ENCODE peak calls at places on chromosomes 4 and X, in eight cellular contexts. D, N, I, V, U, L, P and T are unnamed samples.

GRCh38 chrX:40720386-40720785 is 15.0 kb downstream of the MED14 start:
- DNase-seq in D (no peak), N (no peak), I (no peak), V (peak), U (no peak), L (no peak), P (no peak), T (no peak)

GRCh38 chr4:84470204-84470785 is 28.8 kb downstream of the NKX6-1 start:
- DNase-seq in D (no peak), N (no peak), I (no peak), V (no peak), U (no peak), L (peak), P (peak), T (no peak)

GRCh38 chr4:52600275-52600674 is 58.8 kb downstream of the USP46 start:
- DNase-seq in D (no peak), N (no peak), I (no peak), V (no peak), U (no peak), L (no peak), P (no peak), T (no peak)

GRCh38 chr4:107283587-107284559 is 247.8 kb upstream of the DKK2 start:
- DNase-seq in D (no peak), N (no peak), I (peak), V (peak), U (no peak), L (no peak), P (peak), T (peak)

GRCh38 chrX:132612990-132613564 is 124.2 kb upstream of the MBNL3 start:
- DNase-seq in D (peak), N (no peak), I (peak), V (peak), U (peak), L (peak), P (peak), T (peak)

GRCh38 chr4:8469550-8469949 is 29.0 kb downstream of the TRMT44 start:
- DNase-seq in D (no peak), N (no peak), I (no peak), V (no peak), U (no peak), L (no peak), P (no peak), T (no peak)

GRCh38 chrX:119871599-119872395 is at the start of the genes NDUFA1 and RNF113A:
- DNase-seq in D (peak), N (peak), I (peak), V (peak), U (peak), L (peak), P (peak), T (peak)

GRCh38 chrX:113274345-113274744 is 433.7 kb upstream of the AMOT start:
- DNase-seq in D (no peak), N (no peak), I (no peak), V (no peak), U (no peak), L (no peak), P (no peak), T (no peak)

GRCh38 chr4:186472948-186473347 is 82.4 kb downstream of the MTNR1A start:
- DNase-seq in D (no peak), N (no peak), I (peak), V (peak), U (no peak), L (peak), P (peak), T (peak)

GRCh38 chrX:72142094-72142843 is 10.6 kb upstream of the RTL5 start:
- DNase-seq in D (no peak), N (no peak), I (no peak), V (peak), U (no peak), L (no peak), P (no peak), T (no peak)

GRCh38 chrX:1451676-1452496 is 823 bp downstream of the ASMTL start:
- DNase-seq in D (peak), N (no peak), I (no peak), V (no peak), U (peak), L (no peak), P (no peak), T (no peak)

GRCh38 chr4:8255698-8256441 is 13.7 kb upstream of the HTRA3 start:
- DNase-seq in D (no peak), N (no peak), I (peak), V (no peak), U (no peak), L (no peak), P (peak), T (no peak)

GRCh38 chrX:13837290-13837745 is 20.4 kb upstream of the GPM6B start:
- DNase-seq in D (no peak), N (no peak), I (no peak), V (no peak), U (no peak), L (no peak), P (no peak), T (no peak)

GRCh38 chrX:22147214-22147613 is 115.1 kb downstream of the PHEX start:
- DNase-seq in D (no peak), N (no peak), I (peak), V (no peak), U (no peak), L (no peak), P (no peak), T (no peak)

GRCh38 chr4:138307319-138307718 is 65.2 kb upstream of the SLC7A11 start:
- DNase-seq in D (no peak), N (no peak), I (no peak), V (no peak), U (no peak), L (no peak), P (no peak), T (no peak)

GRCh38 chr4:103156107-103156506 is 42.0 kb downstream of the CENPE start:
- DNase-seq in D (no peak), N (no peak), I (no peak), V (no peak), U (no peak), L (no peak), P (no peak), T (no peak)

GRCh38 chr4:159765402-159765801 is 662.5 kb downstream of the RAPGEF2 start:
- DNase-seq in D (no peak), N (no peak), I (no peak), V (no peak), U (no peak), L (no peak), P (no peak), T (peak)

GRCh38 chr4:166198516-166198915 is 325.5 kb downstream of the TLL1 start:
- DNase-seq in D (no peak), N (no peak), I (no peak), V (no peak), U (no peak), L (no peak), P (no peak), T (no peak)

GRCh38 chr4:53956053-53956452 is 108.4 kb downstream of the CHIC2 start:
- DNase-seq in D (no peak), N (no peak), I (no peak), V (no peak), U (no peak), L (no peak), P (no peak), T (no peak)

GRCh38 chrX:2766921-2767320 is 15.1 kb downstream of the XG start:
- DNase-seq in D (no peak), N (no peak), I (no peak), V (no peak), U (no peak), L (no peak), P (no peak), T (no peak)

GRCh38 chr4:66572949-66573348 is 902.7 kb upstream of the EPHA5 start:
- DNase-seq in D (no peak), N (no peak), I (peak), V (no peak), U (no peak), L (no peak), P (peak), T (peak)

GRCh38 chrX:155434906-155435743 is 23.3 kb downstream of the F8A3 start:
- DNase-seq in D (no peak), N (no peak), I (peak), V (no peak), U (no peak), L (no peak), P (no peak), T (no peak)

GRCh38 chr4:159342374-159342773 is 239.5 kb downstream of the RAPGEF2 start:
- DNase-seq in D (no peak), N (no peak), I (no peak), V (no peak), U (no peak), L (no peak), P (no peak), T (no peak)

GRCh38 chr4:53307819-53308773 is 57.8 kb downstream of the SCFD2 start:
- DNase-seq in D (no peak), N (no peak), I (peak), V (no peak), U (no peak), L (no peak), P (no peak), T (no peak)

GRCh38 chrX:106894978-106895452 is 8.1 kb downstream of the RIPPLY1 start:
- DNase-seq in D (no peak), N (no peak), I (peak), V (peak), U (no peak), L (no peak), P (peak), T (peak)

GRCh38 chr4:3402409-3403103 is 39.2 kb upstream of the HGFAC start:
- DNase-seq in D (no peak), N (no peak), I (peak), V (no peak), U (no peak), L (no peak), P (no peak), T (no peak)

GRCh38 chrX:24215282-24215681 is 65.8 kb downstream of the ZFX start:
- DNase-seq in D (no peak), N (no peak), I (peak), V (no peak), U (no peak), L (no peak), P (no peak), T (no peak)

GRCh38 chr4:120750152-120750525 is 172.4 kb downstream of the PRDM5 start:
- DNase-seq in D (no peak), N (no peak), I (no peak), V (no peak), U (no peak), L (peak), P (no peak), T (no peak)

GRCh38 chrX:45806410-45807121 is 605.9 kb upstream of the DIPK2B start:
- DNase-seq in D (no peak), N (no peak), I (peak), V (peak), U (peak), L (no peak), P (peak), T (peak)

GRCh38 chr4:175421506-175421905 is 390.6 kb downstream of the GPM6A start:
- DNase-seq in D (no peak), N (peak), I (peak), V (peak), U (no peak), L (no peak), P (peak), T (no peak)

GRCh38 chr4:87555751-87556619 is 26.8 kb upstream of the SPARCL1 start:
- DNase-seq in D (no peak), N (no peak), I (peak), V (no peak), U (no peak), L (no peak), P (peak), T (peak)

GRCh38 chrX:49754238-49754857 is 58.6 kb upstream of the PAGE1 start:
- DNase-seq in D (peak), N (no peak), I (peak), V (peak), U (no peak), L (peak), P (peak), T (peak)

GRCh38 chr4:118829107-118829506 is 6.8 kb downstream of the SEC24D start:
- DNase-seq in D (no peak), N (no peak), I (no peak), V (no peak), U (no peak), L (no peak), P (no peak), T (no peak)

GRCh38 chr4:77931452-77932135 is 69.0 kb downstream of the MRPL1 start:
- DNase-seq in D (no peak), N (no peak), I (peak), V (no peak), U (no peak), L (no peak), P (no peak), T (peak)

DNA sequence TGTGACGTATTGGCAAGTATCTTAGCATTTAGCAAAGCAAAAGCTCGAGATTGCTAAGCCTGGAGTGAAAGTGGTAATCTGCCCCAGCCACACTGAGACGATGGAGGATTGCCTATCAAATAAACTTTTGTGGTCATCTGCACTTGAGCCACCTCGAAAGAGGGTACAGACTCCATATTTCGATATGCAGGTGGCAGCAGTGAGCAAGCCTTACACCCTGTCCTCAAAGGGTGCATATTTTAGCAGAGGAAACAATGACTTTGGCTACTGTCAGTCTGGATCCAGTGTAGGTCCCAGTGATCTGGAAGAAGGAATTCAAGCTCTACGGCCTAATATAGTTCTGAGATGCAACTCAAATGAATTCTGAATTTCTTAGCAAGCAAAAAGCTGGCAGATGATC is 153.9 kb downstream of the ATG4A start:
- DNase-seq in D (no peak), N (no peak), I (no peak), V (no peak), U (no peak), L (no peak), P (peak), T (no peak)
- TF ChIP-seq CTCF in D (no peak), N (peak), I (no peak), V (no peak), U (no peak), L (peak), P (peak), T (no peak)

GRCh38 chr4:128830906-128831525 is 21.5 kb downstream of the JADE1 start:
- DNase-seq in D (no peak), N (no peak), I (no peak), V (no peak), U (no peak), L (peak), P (no peak), T (no peak)
- H3K4me3 ChIP-seq in D (no peak), N (no peak), I (no peak), V (no peak), U (no peak), L (peak), P (no peak), T (no peak)

GRCh38 chr4:25948051-25948450 is 34.0 kb downstream of the SMIM20 start:
- DNase-seq in D (no peak), N (no peak), I (no peak), V (no peak), U (no peak), L (no peak), P (no peak), T (no peak)

GRCh38 chr4:25941441-25941840 is 27.4 kb downstream of the SMIM20 start:
- DNase-seq in D (no peak), N (no peak), I (no peak), V (no peak), U (no peak), L (no peak), P (no peak), T (no peak)

GRCh38 chr4:25938251-25939186 is 24.5 kb downstream of the SMIM20 start:
- DNase-seq in D (no peak), N (no peak), I (peak), V (no peak), U (no peak), L (no peak), P (no peak), T (peak)

GRCh38 chr4:25939330-25939729 is 25.3 kb downstream of the SMIM20 start:
- DNase-seq in D (no peak), N (no peak), I (no peak), V (no peak), U (no peak), L (no peak), P (no peak), T (no peak)

GRCh38 chr4:25943312-25943711 is 29.3 kb downstream of the SMIM20 start:
- DNase-seq in D (no peak), N (no peak), I (peak), V (no peak), U (no peak), L (no peak), P (no peak), T (no peak)
- TF ChIP-seq CTCF in D (no peak), N (no peak), I (no peak), V (no peak), U (no peak), L (no peak), P (no peak), T (no peak)

GRCh38 chr4:140238353-140239041 is 84.5 kb upstream of the MAML3 start:
- DNase-seq in D (peak), N (no peak), I (peak), V (peak), U (peak), L (no peak), P (no peak), T (peak)

GRCh38 chr4:140240237-140240636 is 86.3 kb upstream of the MAML3 start:
- DNase-seq in D (no peak), N (no peak), I (no peak), V (no peak), U (no peak), L (no peak), P (no peak), T (no peak)

GRCh38 chr4:140236649-140237160 is 82.7 kb upstream of the MAML3 start:
- DNase-seq in D (no peak), N (no peak), I (no peak), V (no peak), U (no peak), L (no peak), P (no peak), T (no peak)

GRCh38 chr4:140239311-140239710 is 85.3 kb upstream of the MAML3 start:
- DNase-seq in D (no peak), N (no peak), I (no peak), V (no peak), U (no peak), L (no peak), P (no peak), T (no peak)

DNA sequence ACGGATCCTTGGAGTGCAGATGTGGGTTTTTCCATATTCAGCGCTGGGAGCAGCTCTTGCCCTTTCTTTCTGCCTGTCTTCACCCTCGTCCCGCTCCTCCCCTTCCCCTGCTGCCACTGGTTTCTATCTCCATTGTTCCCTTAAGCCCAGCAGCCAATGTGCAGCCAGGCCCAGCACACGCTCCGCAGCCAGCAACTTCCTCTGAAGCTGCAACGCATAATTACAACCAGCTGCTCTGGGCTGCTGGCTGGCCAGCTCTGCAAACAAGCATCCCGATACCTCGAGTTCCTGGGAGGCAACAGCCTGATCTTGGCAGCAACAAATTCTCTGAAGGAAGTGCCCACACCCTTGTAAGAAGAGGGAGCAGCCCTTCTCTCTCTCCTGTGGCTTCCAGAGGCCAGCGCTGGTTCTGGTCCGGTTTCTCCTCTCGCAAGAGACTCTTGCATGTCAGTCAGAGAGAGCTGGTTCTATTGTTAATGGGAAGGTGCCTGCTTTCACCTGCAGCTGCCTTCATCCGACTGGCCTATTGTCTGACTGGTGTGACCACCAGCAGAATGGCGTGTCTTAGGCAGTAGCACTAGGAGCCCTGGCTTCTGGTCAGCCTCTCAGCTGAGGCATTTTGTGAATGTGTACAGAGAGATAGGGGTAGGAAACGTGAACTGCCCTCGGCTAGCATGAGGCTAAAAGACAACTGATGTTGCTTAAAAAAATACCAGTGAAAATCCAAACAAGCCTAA is 83.8 kb upstream of the MAML3 start:
- DNase-seq in D (peak), N (no peak), I (peak), V (peak), U (no peak), L (peak), P (no peak), T (peak)
- H3K4me3 ChIP-seq in D (peak), N (no peak), I (peak), V (no peak), U (no peak), L (no peak), P (no peak), T (peak)

DNA sequence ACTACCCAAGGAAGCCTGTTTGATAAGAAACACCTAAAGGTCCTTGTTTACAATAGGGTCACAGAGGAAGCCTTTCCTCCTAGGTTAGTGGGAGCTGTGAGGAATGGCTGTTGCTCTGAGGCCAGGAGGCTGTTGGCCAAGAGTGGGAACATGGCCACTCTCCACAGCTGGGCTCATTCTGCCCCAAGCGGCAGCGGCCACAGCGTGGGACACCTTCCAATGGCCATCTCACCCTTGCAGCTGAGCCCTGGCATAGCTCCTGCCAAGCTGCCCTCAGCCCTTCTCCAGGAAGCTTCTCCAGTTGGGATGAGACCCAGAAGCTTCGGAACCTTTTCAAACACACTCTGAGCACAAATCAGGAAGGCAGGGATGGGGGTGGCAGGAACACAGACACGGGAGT is 111.8 kb upstream of the MAP3K15 start:
- DNase-seq in D (no peak), N (no peak), I (peak), V (no peak), U (no peak), L (no peak), P (no peak), T (no peak)
- TF ChIP-seq CTCF in D (no peak), N (no peak), I (no peak), V (no peak), U (no peak), L (no peak), P (no peak), T (no peak)